ENCODE peak calls at places on chromosomes 6 and 20, in five cellular contexts. R is activated CD4-positive, CD25-positive, alpha-beta regulatory T cell; G is Right ventricle myocardium superior; X is NCI-H82; M is stimulated activated CD8-positive, alpha-beta memory T cell treated with anti-CD3 and anti-CD28 coated beads, Interleukin-7, amount 100 ng/mL, for 48 hours. I is an unnamed sample.

GRCh38 chr6:135537782-135538301 is 40.3 kb upstream of the AHI1 start:
- DNase-seq in R (no peak), G (no peak), X (no peak), M (peak), I (no peak)

GRCh38 chr6:137051790-137052472 is 7.2 kb upstream of the IL20RA start:
- DNase-seq in R (no peak), G (no peak), X (peak), M (no peak), I (no peak)

GRCh38 chr20:671252-672030 is 4.2 kb downstream of the SCRT2 start:
- DNase-seq in R (no peak), G (no peak), X (no peak), M (no peak), I (no peak)

GRCh38 chr6:30988209-30988825 is 4.8 kb downstream of the MUC21 start:
- DNase-seq in R (no peak), G (no peak), X (no peak), M (no peak), I (no peak)

GRCh38 chr6:130324657-130325056 is 41.2 kb upstream of the TMEM200A start:
- DNase-seq in R (no peak), G (no peak), X (no peak), M (no peak), I (no peak)

GRCh38 chr6:12265795-12266194 is 24.4 kb upstream of the EDN1 start:
- DNase-seq in R (no peak), G (no peak), X (no peak), M (no peak), I (no peak)

GRCh38 chr6:12064125-12064524 is 52.0 kb downstream of the HIVEP1 start:
- DNase-seq in R (no peak), G (no peak), X (no peak), M (no peak), I (no peak)

GRCh38 chr6:56499121-56499520 is 143.6 kb downstream of the DST start:
- DNase-seq in R (no peak), G (no peak), X (no peak), M (no peak), I (no peak)

GRCh38 chr6:118913161-118913560 is 19.2 kb downstream of the ASF1A start:
- DNase-seq in R (no peak), G (no peak), X (peak), M (no peak), I (no peak)

GRCh38 chr6:15441215-15441868 is 195.5 kb downstream of the JARID2 start:
- DNase-seq in R (no peak), G (no peak), X (peak), M (no peak), I (no peak)

GRCh38 chr20:4585104-4585753 is 136.5 kb upstream of the PRND start:
- DNase-seq in R (no peak), G (no peak), X (no peak), M (no peak), I (no peak)

GRCh38 chr6:69936674-69937363 is 70.5 kb downstream of the COL19A1 start:
- DNase-seq in R (no peak), G (no peak), X (no peak), M (no peak), I (no peak)

GRCh38 chr6:97790926-97791590 is 508.0 kb upstream of the MMS22L start:
- DNase-seq in R (no peak), G (no peak), X (no peak), M (no peak), I (no peak)

GRCh38 chr6:123636771-123637170 is at the start of gene TRDN:
- DNase-seq in R (no peak), G (no peak), X (no peak), M (no peak), I (no peak)

GRCh38 chr20:50438986-50439407 is 71.2 kb upstream of the PTPN1 start:
- DNase-seq in R (no peak), G (no peak), X (no peak), M (peak), I (no peak)

GRCh38 chr6:37535701-37536461 is 36.2 kb upstream of the CCDC167 start:
- DNase-seq in R (no peak), G (no peak), X (peak), M (no peak), I (no peak)

GRCh38 chr6:35473075-35473848 is 5.1 kb downstream of the RPL10A start:
- DNase-seq in R (no peak), G (no peak), X (peak), M (peak), I (no peak)

GRCh38 chr6:12637960-12638641 is 78.5 kb upstream of the PHACTR1 start:
- DNase-seq in R (no peak), G (peak), X (peak), M (peak), I (no peak)

GRCh38 chr6:125787791-125788190 is 3.0 kb upstream of the NCOA7 start:
- DNase-seq in R (no peak), G (no peak), X (peak), M (no peak), I (no peak)

GRCh38 chr6:38307730-38308129 is 332.0 kb downstream of the BTBD9 start:
- DNase-seq in R (no peak), G (no peak), X (no peak), M (no peak), I (no peak)

GRCh38 chr6:46323966-46324622 is 153.3 kb upstream of the ENPP5 start:
- DNase-seq in R (no peak), G (no peak), X (no peak), M (no peak), I (no peak)

GRCh38 chr6:159421586-159421985 is 252.4 kb downstream of the FNDC1 start:
- DNase-seq in R (no peak), G (no peak), X (no peak), M (no peak), I (no peak)

GRCh38 chr20:41003143-41003932 is 25.3 kb upstream of the TOP1 start:
- DNase-seq in R (peak), G (peak), X (no peak), M (peak), I (peak)

GRCh38 chr20:10636326-10636818 is 37.4 kb downstream of the JAG1 start:
- DNase-seq in R (no peak), G (no peak), X (no peak), M (no peak), I (no peak)

GRCh38 chr20:48983423-48984400 is 62.2 kb downstream of the ARFGEF2 start:
- DNase-seq in R (no peak), G (no peak), X (no peak), M (no peak), I (no peak)

GRCh38 chr6:12785301-12785700 is 68.7 kb downstream of the PHACTR1 start:
- DNase-seq in R (no peak), G (no peak), X (no peak), M (no peak), I (no peak)

GRCh38 chr6:99393366-99393697 is 663 bp downstream of the COQ3 start:
- DNase-seq in R (no peak), G (no peak), X (no peak), M (no peak), I (no peak)

GRCh38 chr6:117191448-117191847 is 73.9 kb upstream of the VGLL2 start:
- DNase-seq in R (no peak), G (no peak), X (no peak), M (no peak), I (no peak)

GRCh38 chr6:2103644-2104523 is 141.5 kb downstream of the GMDS start:
- DNase-seq in R (no peak), G (no peak), X (peak), M (no peak), I (no peak)

GRCh38 chr6:99810942-99811633 is 182.9 kb downstream of the MCHR2 start:
- DNase-seq in R (no peak), G (no peak), X (no peak), M (no peak), I (no peak)

GRCh38 chr6:127276336-127276735 is 9.7 kb downstream of the RNF146 start:
- DNase-seq in R (no peak), G (no peak), X (no peak), M (no peak), I (no peak)

GRCh38 chr6:87139236-87139635 is 16.1 kb upstream of the ZNF292 start:
- DNase-seq in R (no peak), G (no peak), X (peak), M (no peak), I (no peak)

GRCh38 chr6:170117111-170117972 is 173.5 kb downstream of the DLL1 start:
- DNase-seq in R (no peak), G (no peak), X (no peak), M (no peak), I (no peak)

GRCh38 chr6:72941751-72942150 is 283.5 kb downstream of the KHDC1L start:
- DNase-seq in R (no peak), G (no peak), X (peak), M (no peak), I (no peak)

I was measured in GOT3.